ENCODE peak calls at places on chromosomes 16 and 17, in five cellular contexts. One of them, this sample, is unnamed.

GRCh38 chr17:73068322-73069153 is 23.9 kb downstream of the SLC39A11 start:
- DNase-seq in stomach: no peak
- DNase-seq in body of pancreas: no peak
- DNase-seq in GM23338: no peak
- DNase-seq in cardiac muscle cell: peak
- DNase-seq in this sample: no peak

GRCh38 chr17:6303664-6304063 is 131.3 kb downstream of the AIPL1 start:
- DNase-seq in GM23338: peak
- DNase-seq in stomach: no peak
- DNase-seq in body of pancreas: no peak
- DNase-seq in cardiac muscle cell: peak
- DNase-seq in this sample: no peak

GRCh38 chr17:73467651-73468050 is 155.8 kb upstream of the CDC42EP4 start:
- DNase-seq in stomach: no peak
- DNase-seq in body of pancreas: no peak
- DNase-seq in cardiac muscle cell: no peak
- DNase-seq in GM23338: no peak
- DNase-seq in this sample: no peak

GRCh38 chr17:17613708-17614114 is 22.2 kb upstream of the PEMT start:
- DNase-seq in stomach: peak
- DNase-seq in GM23338: peak
- DNase-seq in cardiac muscle cell: peak
- DNase-seq in body of pancreas: peak
- DNase-seq in this sample: peak

GRCh38 chr16:66515543-66516171 is 34.3 kb downstream of the TK2 start:
- DNase-seq in stomach: no peak
- DNase-seq in cardiac muscle cell: peak
- DNase-seq in body of pancreas: no peak
- DNase-seq in GM23338: peak
- DNase-seq in this sample: no peak

GRCh38 chr16:50717109-50717893 is 23.9 kb downstream of the NOD2 start:
- DNase-seq in GM23338: no peak
- DNase-seq in stomach: no peak
- DNase-seq in body of pancreas: no peak
- DNase-seq in cardiac muscle cell: no peak
- DNase-seq in this sample: no peak

GRCh38 chr17:32720671-32721070 is 156.3 kb downstream of the MYO1D start:
- DNase-seq in GM23338: no peak
- DNase-seq in stomach: no peak
- DNase-seq in body of pancreas: no peak
- DNase-seq in cardiac muscle cell: no peak
- DNase-seq in this sample: no peak

GRCh38 chr17:64223931-64224657 is 39.0 kb downstream of the TEX2 start:
- DNase-seq in body of pancreas: no peak
- DNase-seq in stomach: no peak
- DNase-seq in cardiac muscle cell: no peak
- DNase-seq in GM23338: no peak
- DNase-seq in this sample: no peak

GRCh38 chr16:12314786-12315185 is 338.3 kb downstream of the SNX29 start:
- DNase-seq in cardiac muscle cell: no peak
- DNase-seq in GM23338: no peak
- DNase-seq in stomach: no peak
- DNase-seq in body of pancreas: no peak
- DNase-seq in this sample: no peak

GRCh38 chr17:50764860-50765259 is 2.5 kb downstream of the ANKRD40CL start:
- DNase-seq in stomach: no peak
- DNase-seq in GM23338: no peak
- DNase-seq in cardiac muscle cell: no peak
- DNase-seq in body of pancreas: no peak
- DNase-seq in this sample: no peak

GRCh38 chr17:12545877-12546513 is 119.7 kb upstream of the MYOCD start:
- DNase-seq in GM23338: peak
- DNase-seq in stomach: no peak
- DNase-seq in cardiac muscle cell: peak
- DNase-seq in body of pancreas: peak
- DNase-seq in this sample: no peak

GRCh38 chr16:27839419-27839818 is 224.1 kb downstream of the GSG1L start:
- DNase-seq in cardiac muscle cell: peak
- DNase-seq in body of pancreas: no peak
- DNase-seq in stomach: no peak
- DNase-seq in GM23338: no peak
- DNase-seq in this sample: no peak

GRCh38 chr16:4696905-4697866 is 3.8 kb downstream of the NUDT16L1 start:
- DNase-seq in cardiac muscle cell: no peak
- DNase-seq in body of pancreas: no peak
- DNase-seq in stomach: no peak
- DNase-seq in GM23338: no peak
- DNase-seq in this sample: no peak

GRCh38 chr16:19094542-19095365 is 19.0 kb upstream of the ITPRIPL2 start:
- DNase-seq in cardiac muscle cell: no peak
- DNase-seq in GM23338: peak
- DNase-seq in body of pancreas: peak
- DNase-seq in stomach: peak
- DNase-seq in this sample: no peak

GRCh38 chr16:26860506-26860905 is 206.2 kb upstream of the C16orf82 start:
- DNase-seq in GM23338: no peak
- DNase-seq in stomach: no peak
- DNase-seq in body of pancreas: no peak
- DNase-seq in cardiac muscle cell: no peak
- DNase-seq in this sample: no peak

GRCh38 chr17:8631554-8631877 is 991 bp upstream of the MYH10 start:
- DNase-seq in body of pancreas: no peak
- DNase-seq in cardiac muscle cell: peak
- DNase-seq in stomach: no peak
- DNase-seq in GM23338: no peak
- DNase-seq in this sample: no peak
- H3K27ac ChIP-seq in body of pancreas: peak
- H3K27ac ChIP-seq in cardiac muscle cell: peak
- H3K27ac ChIP-seq in stomach: peak
- H3K27ac ChIP-seq in GM23338: peak
- H3K27ac ChIP-seq in this sample: peak

GRCh38 chr17:46866325-46866724 is 14.9 kb downstream of the WNT9B start:
- DNase-seq in GM23338: no peak
- DNase-seq in body of pancreas: no peak
- DNase-seq in cardiac muscle cell: no peak
- DNase-seq in stomach: no peak
- DNase-seq in this sample: no peak
- H3K27ac ChIP-seq in GM23338: no peak
- H3K27ac ChIP-seq in body of pancreas: no peak
- H3K27ac ChIP-seq in cardiac muscle cell: no peak
- H3K27ac ChIP-seq in stomach: no peak
- H3K27ac ChIP-seq in this sample: no peak

DNA sequence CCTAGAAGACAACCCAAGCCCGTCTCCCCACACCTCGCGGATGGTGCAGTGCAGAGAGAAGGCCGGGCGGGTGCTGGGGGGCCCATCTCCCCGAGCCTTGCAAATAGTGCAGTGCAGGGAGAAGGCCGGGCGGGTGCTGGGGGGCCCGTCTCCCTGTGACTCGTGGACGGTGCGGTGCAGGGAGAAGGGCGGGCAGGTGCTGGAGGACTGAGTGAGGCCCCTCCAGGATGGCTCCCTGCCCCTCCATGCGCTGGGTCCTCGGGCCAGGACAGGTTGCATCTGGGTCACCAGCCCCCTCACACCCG is 40.0 kb upstream of the ACSF3 start:
- DNase-seq in cardiac muscle cell: no peak
- DNase-seq in body of pancreas: no peak
- DNase-seq in GM23338: no peak
- DNase-seq in stomach: no peak
- DNase-seq in this sample: no peak
- H3K27ac ChIP-seq in cardiac muscle cell: no peak
- H3K27ac ChIP-seq in body of pancreas: no peak
- H3K27ac ChIP-seq in GM23338: no peak
- H3K27ac ChIP-seq in stomach: no peak
- H3K27ac ChIP-seq in this sample: no peak

GRCh38 chr16:1035066-1035415 is 37.5 kb upstream of the SSTR5 start:
- DNase-seq in GM23338: no peak
- DNase-seq in body of pancreas: no peak
- DNase-seq in stomach: no peak
- DNase-seq in cardiac muscle cell: no peak
- DNase-seq in this sample: peak
- H3K27ac ChIP-seq in GM23338: no peak
- H3K27ac ChIP-seq in body of pancreas: no peak
- H3K27ac ChIP-seq in stomach: no peak
- H3K27ac ChIP-seq in cardiac muscle cell: no peak
- H3K27ac ChIP-seq in this sample: peak

GRCh38 chr17:69499301-69499700 is 84.8 kb downstream of the MAP2K6 start:
- DNase-seq in cardiac muscle cell: no peak
- DNase-seq in stomach: no peak
- DNase-seq in GM23338: no peak
- DNase-seq in body of pancreas: no peak
- DNase-seq in this sample: no peak

GRCh38 chr17:69502488-69502887 is 88.0 kb downstream of the MAP2K6 start:
- DNase-seq in body of pancreas: no peak
- DNase-seq in cardiac muscle cell: no peak
- DNase-seq in stomach: no peak
- DNase-seq in GM23338: no peak
- DNase-seq in this sample: no peak

GRCh38 chr17:69503711-69504110 is 89.2 kb downstream of the MAP2K6 start:
- DNase-seq in GM23338: no peak
- DNase-seq in cardiac muscle cell: no peak
- DNase-seq in body of pancreas: no peak
- DNase-seq in stomach: no peak
- DNase-seq in this sample: no peak

GRCh38 chr17:69500911-69501429 is 86.5 kb downstream of the MAP2K6 start:
- DNase-seq in body of pancreas: peak
- DNase-seq in stomach: no peak
- DNase-seq in cardiac muscle cell: no peak
- DNase-seq in GM23338: no peak
- DNase-seq in this sample: no peak

GRCh38 chr17:69501591-69502468 is 87.3 kb downstream of the MAP2K6 start:
- DNase-seq in cardiac muscle cell: peak
- DNase-seq in GM23338: peak
- DNase-seq in stomach: peak
- DNase-seq in body of pancreas: peak
- DNase-seq in this sample: no peak
- H3K27ac ChIP-seq in cardiac muscle cell: no peak
- H3K27ac ChIP-seq in GM23338: peak
- H3K27ac ChIP-seq in stomach: peak
- H3K27ac ChIP-seq in body of pancreas: peak
- H3K27ac ChIP-seq in this sample: peak